ENCODE peak calls at places on chromosomes 11 and 22, in four cellular contexts. H is K562, P is SK-N-SH, G is WTC11. M is an unnamed sample.

GRCh38 chr11:61539958-61540357 is 31.4 kb downstream of the LRRC10B start:
- DNase-seq in H (no peak), P (no peak), G (no peak), M (no peak)

GRCh38 chr22:17120281-17120680 is 879 bp downstream of the TMEM121B start:
- DNase-seq in H (peak), P (peak), G (peak), M (peak)

GRCh38 chr22:47548953-47549740 is 786.7 kb downstream of the TBC1D22A start:
- DNase-seq in H (no peak), P (no peak), G (no peak), M (no peak)

GRCh38 chr22:28931844-28932561 is 48.6 kb downstream of the ZNRF3 start:
- DNase-seq in H (no peak), P (no peak), G (no peak), M (no peak)

GRCh38 chr11:74948546-74948897 is 369 bp downstream of the XRRA1 start:
- DNase-seq in H (no peak), P (peak), G (no peak), M (no peak)

GRCh38 chr11:120977470-120977869 is 46.4 kb upstream of the TBCEL start:
- DNase-seq in H (no peak), P (no peak), G (no peak), M (no peak)

GRCh38 chr22:36860821-36861659 is at the start of gene NCF4:
- DNase-seq in H (no peak), P (no peak), G (no peak), M (no peak)

GRCh38 chr11:36412781-36413383 is 97.2 kb downstream of the TRAF6 start:
- DNase-seq in H (no peak), P (no peak), G (no peak), M (no peak)

GRCh38 chr22:34001701-34002466 is 81.6 kb upstream of the LARGE1 start:
- DNase-seq in H (no peak), P (no peak), G (no peak), M (no peak)

GRCh38 chr11:74011360-74012071 is 2.6 kb upstream of the UCP3 start:
- DNase-seq in H (peak), P (no peak), G (no peak), M (no peak)

GRCh38 chr11:73295259-73295995 is 12.6 kb upstream of the ARHGEF17 start:
- DNase-seq in H (peak), P (peak), G (peak), M (no peak)

GRCh38 chr11:73152861-73153483 is 10.9 kb upstream of the FCHSD2 start:
- DNase-seq in H (no peak), P (no peak), G (peak), M (no peak)

GRCh38 chr22:44094751-44095302 is 70.7 kb downstream of the PARVB start:
- DNase-seq in H (no peak), P (no peak), G (no peak), M (no peak)

GRCh38 chr11:118610220-118610772 is 2.9 kb downstream of the PHLDB1 start:
- DNase-seq in H (no peak), P (no peak), G (peak), M (peak)

DNA sequence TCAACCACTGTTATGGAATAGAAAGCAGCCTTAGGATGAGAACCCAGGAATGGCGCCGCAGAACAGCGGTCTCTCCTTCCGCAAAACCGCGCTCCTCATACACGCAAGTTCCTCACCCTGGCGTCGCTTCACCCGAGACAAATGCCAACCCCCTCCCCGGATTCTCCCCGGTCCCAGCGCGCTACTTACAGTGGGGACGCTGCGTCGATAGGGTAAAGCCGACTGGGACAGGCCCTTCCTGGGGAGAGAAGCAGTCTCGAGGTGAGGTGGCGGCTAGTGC is 287 bp downstream of the RPS13 start:
- DNase-seq in H (no peak), P (no peak), G (no peak), M (no peak)
- TF ChIP-seq TEAD4 in H (no peak), P (no peak), G (no peak), M (no peak)

DNA sequence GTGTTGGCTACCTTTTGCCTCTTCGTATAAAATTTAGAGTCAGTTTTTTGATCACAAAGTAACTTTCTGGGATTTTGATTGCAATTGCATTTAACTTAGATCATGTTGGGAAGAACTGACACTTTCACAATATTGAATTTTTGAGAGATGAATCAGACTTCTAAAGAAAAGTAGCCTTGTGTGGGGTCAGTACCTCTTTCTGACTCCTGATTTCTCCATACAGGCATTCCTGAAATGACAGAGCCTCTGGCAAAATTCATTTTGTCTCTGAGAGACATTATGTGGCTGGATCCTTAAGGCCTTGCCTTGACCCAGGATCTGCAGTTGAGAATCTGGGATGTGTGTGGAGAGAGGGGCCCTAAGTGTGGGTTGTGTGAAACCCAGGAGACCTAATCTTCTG is 37.8 kb downstream of the PPFIBP2 start:
- DNase-seq in H (no peak), P (no peak), G (no peak), M (no peak)
- TF ChIP-seq TEAD4 in H (no peak), P (no peak), G (no peak), M (no peak)

DNA sequence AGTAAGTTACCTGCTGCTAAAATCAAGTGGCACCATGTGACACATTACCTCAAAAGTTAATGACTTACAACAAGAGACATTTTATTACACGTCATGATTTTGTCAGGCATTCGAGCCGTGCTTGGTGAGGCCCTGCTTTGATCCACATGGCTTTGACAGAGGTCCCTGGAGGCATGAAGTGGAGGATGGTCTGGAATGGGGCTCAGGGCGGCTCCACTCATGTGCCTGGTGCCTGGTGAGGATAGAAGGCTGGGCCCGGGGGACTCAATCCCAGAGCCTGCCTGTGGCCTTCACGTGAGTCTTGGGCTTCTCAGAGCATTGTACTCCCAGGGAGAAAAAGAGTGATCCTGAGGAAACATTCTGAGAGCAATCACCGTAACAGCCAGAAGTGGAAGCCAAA is 339.1 kb upstream of the B3GAT1 start:
- DNase-seq in H (no peak), P (no peak), G (no peak), M (no peak)
- TF ChIP-seq TEAD4 in H (no peak), P (no peak), G (no peak), M (no peak)

GRCh38 chr22:30204015-30204741 is 42.4 kb downstream of the LIF start:
- DNase-seq in H (no peak), P (peak), G (no peak), M (no peak)

GRCh38 chr22:30202531-30203006 is 44.0 kb downstream of the LIF start:
- DNase-seq in H (no peak), P (no peak), G (no peak), M (no peak)

GRCh38 chr22:30206964-30207363 is 39.6 kb downstream of the LIF start:
- DNase-seq in H (no peak), P (peak), G (peak), M (no peak)

GRCh38 chr22:30204742-30205111 is 41.8 kb downstream of the LIF start:
- DNase-seq in H (no peak), P (peak), G (no peak), M (no peak)

GRCh38 chr22:30205281-30206115 is 41.1 kb downstream of the LIF start:
- DNase-seq in H (peak), P (peak), G (no peak), M (no peak)
- TF ChIP-seq TEAD4 in H (no peak), P (peak), G (no peak), M (no peak)

DNA sequence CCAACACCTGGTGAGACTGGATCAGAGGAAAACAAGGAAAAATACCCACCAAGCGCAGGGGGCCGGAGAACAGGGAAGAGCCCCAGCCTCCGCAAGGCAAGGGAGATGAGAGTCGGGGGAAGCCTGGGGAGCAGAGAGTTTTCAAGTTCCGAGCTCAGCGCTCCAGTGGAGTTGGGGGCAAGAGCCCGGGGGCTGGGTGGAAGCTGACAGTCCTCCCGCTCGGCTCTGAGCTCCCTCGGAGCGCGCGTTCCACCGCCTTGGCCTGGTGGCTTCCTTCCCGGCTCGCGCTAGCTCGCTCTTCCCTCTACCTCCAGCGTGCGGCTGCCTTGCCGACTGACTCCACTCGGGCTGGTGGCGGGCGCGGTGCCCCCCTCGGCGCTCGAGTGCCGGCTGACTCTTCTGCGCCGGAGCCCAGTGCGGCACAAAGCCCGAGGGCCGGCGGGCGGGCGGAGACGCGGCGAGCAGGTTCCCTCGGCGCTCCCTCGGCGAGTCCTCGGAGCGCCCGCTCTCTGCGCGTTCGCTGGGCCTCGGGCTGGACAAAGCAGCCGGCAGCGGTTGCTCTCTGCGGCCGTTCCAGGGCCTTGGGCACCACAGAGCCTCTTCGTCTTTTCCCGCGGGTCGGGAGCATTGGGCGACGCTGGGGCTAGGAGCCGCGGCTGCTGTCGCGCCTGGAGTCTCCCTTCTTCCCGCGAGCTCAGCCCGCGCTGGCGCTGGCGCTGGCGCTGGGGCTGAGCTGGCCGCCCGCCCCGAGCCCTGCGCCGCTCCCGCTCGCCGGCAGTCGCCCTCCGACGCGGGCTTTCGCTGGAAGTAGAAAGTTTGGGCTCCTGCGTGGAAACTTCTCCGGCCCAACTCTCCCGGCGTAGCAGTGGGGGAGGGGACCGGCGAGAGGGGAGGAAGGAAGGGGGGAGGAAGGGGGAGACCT is 1.0 kb downstream of the PAX6 start:
- DNase-seq in H (peak), P (peak), G (peak), M (no peak)
- TF ChIP-seq TEAD4 in H (no peak), P (no peak), G (no peak), M (no peak)

DNA sequence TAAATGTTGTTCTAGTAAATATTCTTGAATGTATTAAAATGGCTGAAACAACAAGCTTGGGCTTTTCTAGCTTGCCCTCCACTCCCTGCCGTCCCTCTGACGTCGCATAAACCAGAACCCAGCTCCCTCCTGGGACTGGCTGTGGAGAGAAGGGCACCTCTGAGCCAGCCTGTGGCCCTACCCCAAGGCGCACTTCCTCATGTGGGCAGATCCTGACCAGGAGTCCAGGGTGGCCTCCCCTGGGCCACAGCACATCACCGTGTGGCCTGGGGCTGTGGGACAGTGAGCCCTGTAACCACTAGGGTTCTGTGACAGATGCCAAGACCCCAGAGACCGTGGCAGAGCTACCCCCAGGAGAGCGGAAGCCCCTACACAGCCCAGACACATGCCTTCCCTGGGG is 10.2 kb upstream of the ADORA2A start:
- DNase-seq in H (no peak), P (peak), G (no peak), M (no peak)
- TF ChIP-seq TEAD4 in H (no peak), P (no peak), G (no peak), M (no peak)

GRCh38 chr11:134471341-134472187 is 59.5 kb upstream of the B3GAT1 start:
- DNase-seq in H (no peak), P (peak), G (no peak), M (no peak)
- TF ChIP-seq TEAD4 in H (no peak), P (no peak), G (no peak), M (no peak)

GRCh38 chr22:21762712-21763581 is 27.4 kb upstream of the YPEL1 start:
- DNase-seq in H (no peak), P (no peak), G (no peak), M (no peak)

GRCh38 chr22:21760640-21761039 is 25.0 kb upstream of the YPEL1 start:
- DNase-seq in H (no peak), P (no peak), G (no peak), M (no peak)

GRCh38 chr22:21761994-21762680 is 26.5 kb upstream of the YPEL1 start:
- DNase-seq in H (no peak), P (no peak), G (no peak), M (no peak)

GRCh38 chr22:21759631-21760030 is 24.0 kb upstream of the YPEL1 start:
- DNase-seq in H (no peak), P (no peak), G (no peak), M (no peak)

DNA sequence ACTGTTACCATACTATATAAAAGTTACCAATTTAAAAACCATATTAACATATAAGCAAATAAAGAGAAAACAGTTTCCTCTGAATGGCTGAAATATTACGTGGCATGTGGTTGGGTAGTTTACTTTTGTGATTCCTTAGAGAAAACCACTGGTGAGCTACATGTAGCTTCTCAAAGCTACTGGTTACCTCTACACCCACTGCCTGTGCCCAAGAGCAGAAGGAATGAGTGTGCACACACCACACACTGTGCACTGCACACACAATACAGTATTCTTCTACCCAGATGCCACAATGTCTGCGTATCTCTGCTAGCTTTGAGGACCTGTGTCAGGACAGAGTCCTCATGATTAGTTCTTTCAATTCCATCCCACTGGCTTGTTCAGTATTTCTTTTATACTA is 25.5 kb upstream of the YPEL1 start:
- DNase-seq in H (no peak), P (no peak), G (no peak), M (no peak)
- TF ChIP-seq TEAD4 in H (no peak), P (no peak), G (no peak), M (no peak)

DNA sequence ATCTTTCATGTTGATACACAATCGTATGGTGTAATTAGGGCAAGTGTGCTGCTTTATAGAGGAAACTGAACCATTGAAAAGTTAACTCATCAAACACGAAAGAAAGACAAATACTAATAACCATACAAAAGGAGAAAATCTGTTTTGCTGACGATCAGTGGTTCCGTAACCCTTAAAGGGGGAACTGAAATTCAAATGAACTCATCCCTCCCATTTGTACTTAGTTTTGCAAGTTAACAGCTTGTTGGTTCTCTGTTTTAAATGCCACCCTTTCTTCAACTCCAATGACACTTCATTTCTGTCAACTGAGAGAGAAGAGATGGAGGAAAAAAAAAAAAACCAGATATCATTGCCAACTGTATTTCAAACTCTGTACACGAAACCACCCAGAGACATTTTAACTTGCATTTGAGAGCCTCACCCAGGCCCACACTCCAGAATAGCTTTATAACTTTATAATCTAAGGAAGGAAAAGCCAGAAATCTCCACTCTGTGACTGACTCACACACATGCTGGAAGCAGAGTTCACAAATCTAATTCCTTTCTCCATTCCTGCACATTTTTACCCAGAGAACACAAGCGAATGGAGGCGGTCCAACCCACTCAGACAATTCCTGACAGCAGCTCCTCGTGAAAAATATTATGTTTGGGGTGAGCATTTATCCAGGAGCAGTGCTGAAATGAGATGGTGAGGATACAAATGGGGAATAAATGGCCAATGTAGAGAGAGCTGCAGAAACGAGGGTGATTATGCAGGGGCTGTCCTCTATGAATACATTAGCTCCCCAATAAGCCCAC is 17.4 kb upstream of the CSNK2A3 start:
- DNase-seq in H (no peak), P (no peak), G (no peak), M (no peak)
- TF ChIP-seq TEAD4 in H (no peak), P (no peak), G (no peak), M (no peak)

GRCh38 chr11:134632347-134633119 is 220.5 kb upstream of the B3GAT1 start:
- DNase-seq in H (no peak), P (no peak), G (no peak), M (no peak)
- TF ChIP-seq TEAD4 in H (no peak), P (no peak), G (no peak), M (no peak)

M was measured in H1.